ENCODE peak calls at places on chromosomes 6 and 20, in nine cellular contexts. Q is EL; T is astrocyte of the spinal cord; L is IMR-90; A is ovary; S is NCI-H2081; Y is upper lobe of right lung; U is naive thymus-derived CD8-positive, alpha-beta T cell; K is progenitor cell of endocrine pancreas. F is an unnamed sample.

GRCh38 chr6:75524322-75524972 is 30.8 kb upstream of the FILIP1 start:
- DNase-seq in Q (peak; percentile 97), T (peak; percentile 95), L (peak; percentile 96), A (no peak), S (no peak), Y (no peak), U (no peak), K (no peak), F (peak; percentile 63)

GRCh38 chr6:56144538-56145324 is 102.6 kb downstream of the COL21A1 start:
- DNase-seq in Q (peak; percentile 58), T (peak; percentile 72), L (peak; percentile 64), A (no peak), S (no peak), Y (no peak), U (no peak), K (no peak), F (peak; percentile 92)

GRCh38 chr6:33279971-33280511 is 3.1 kb downstream of the B3GALT4 start:
- DNase-seq in Q (peak; percentile 65), T (peak; percentile 45), L (peak; percentile 64), A (no peak), S (no peak), Y (no peak), U (no peak), K (peak; percentile 42), F (peak; percentile 62)

GRCh38 chr20:40663991-40664880 is 24.8 kb downstream of the MAFB start:
- DNase-seq in Q (no peak), T (no peak), L (no peak), A (no peak), S (no peak), Y (peak; percentile 88), U (no peak), K (peak; percentile 54), F (no peak)

GRCh38 chr20:2740702-2741101 is 48.1 kb downstream of the EBF4 start:
- DNase-seq in Q (no peak), T (no peak), L (no peak), A (no peak), S (no peak), Y (no peak), U (no peak), K (no peak), F (no peak)

GRCh38 chr20:63296411-63297299 is 3.7 kb downstream of the COL20A1 start:
- DNase-seq in Q (no peak), T (no peak), L (no peak), A (no peak), S (no peak), Y (no peak), U (no peak), K (no peak), F (no peak)

GRCh38 chr6:168722397-168722796 is 281.4 kb downstream of the SMOC2 start:
- DNase-seq in Q (no peak), T (no peak), L (no peak), A (no peak), S (no peak), Y (no peak), U (no peak), K (no peak), F (no peak)

GRCh38 chr20:35511814-35512420 is 17.5 kb downstream of the C20orf173 start:
- DNase-seq in Q (peak; percentile 38), T (peak; percentile 53), L (peak; percentile 47), A (no peak), S (no peak), Y (no peak), U (no peak), K (no peak), F (peak; percentile 16)

GRCh38 chr20:11905460-11906150 is 12.1 kb upstream of the BTBD3 start:
- DNase-seq in Q (no peak), T (no peak), L (peak; percentile 29), A (no peak), S (no peak), Y (no peak), U (no peak), K (no peak), F (no peak)

GRCh38 chr6:170172825-170173231 is 118.0 kb downstream of the DLL1 start:
- DNase-seq in Q (no peak), T (no peak), L (no peak), A (peak; percentile 10), S (no peak), Y (peak; percentile 54), U (no peak), K (no peak), F (peak; percentile 34)

GRCh38 chr6:48474136-48474535 is 363.1 kb upstream of the PTCHD4 start:
- DNase-seq in Q (no peak), T (no peak), L (no peak), A (no peak), S (no peak), Y (no peak), U (no peak), K (no peak), F (no peak)

GRCh38 chr20:48750941-48751620 is 76.7 kb downstream of the PREX1 start:
- DNase-seq in Q (no peak), T (peak; percentile 14), L (no peak), A (no peak), S (peak; percentile 76), Y (peak; percentile 80), U (peak; percentile 45), K (no peak), F (no peak)

GRCh38 chr6:14326774-14327173 is 209.2 kb downstream of the CD83 start:
- DNase-seq in Q (no peak), T (no peak), L (no peak), A (no peak), S (no peak), Y (no peak), U (no peak), K (no peak), F (no peak)

GRCh38 chr6:42236030-42236429 is 18.4 kb upstream of the MRPS10 start:
- DNase-seq in Q (no peak), T (no peak), L (no peak), A (no peak), S (no peak), Y (no peak), U (no peak), K (no peak), F (no peak)